ENCODE peak calls at places on chromosomes 7 and 10, in seven cellular contexts. W is AML-193, P is left colon, O is AG10803, H is amygdala, M is OCI-LY7, N is SHP77 treated with DMSO at 0.1 percent for 48 hours. L is an unnamed sample.

GRCh38 chr7:12297709-12298108 is 86.6 kb downstream of the TMEM106B start:
- DNase-seq in W (no peak), P (no peak), O (no peak), H (no peak), M (no peak), N (no peak), L (no peak)

GRCh38 chr7:79293655-79294142 is 159.8 kb downstream of the MAGI2 start:
- DNase-seq in W (no peak), P (peak), O (no peak), H (no peak), M (no peak), N (peak), L (no peak)

GRCh38 chr10:7133958-7134357 is 276.9 kb downstream of the SFMBT2 start:
- DNase-seq in W (no peak), P (no peak), O (no peak), H (no peak), M (no peak), N (no peak), L (no peak)

GRCh38 chr10:60963441-60964256 is 19.7 kb upstream of the RHOBTB1 start:
- DNase-seq in W (no peak), P (no peak), O (peak), H (no peak), M (no peak), N (no peak), L (no peak)

GRCh38 chr7:27173412-27174076 is 576 bp downstream of the HOXA10 start:
- DNase-seq in W (no peak), P (peak), O (no peak), H (no peak), M (no peak), N (no peak), L (no peak)

GRCh38 chr10:100655760-100656421 is 89.5 kb upstream of the PAX2 start:
- DNase-seq in W (no peak), P (no peak), O (no peak), H (no peak), M (no peak), N (no peak), L (no peak)

GRCh38 chr10:8975535-8975934 is 921.0 kb downstream of the GATA3 start:
- DNase-seq in W (no peak), P (no peak), O (no peak), H (no peak), M (no peak), N (no peak), L (no peak)

GRCh38 chr10:598415-599170 is 90.9 kb downstream of the DIP2C start:
- DNase-seq in W (no peak), P (no peak), O (peak), H (no peak), M (no peak), N (no peak), L (no peak)

GRCh38 chr7:107041097-107041496 is 3.4 kb upstream of the PRKAR2B start:
- DNase-seq in W (no peak), P (no peak), O (no peak), H (no peak), M (no peak), N (no peak), L (no peak)

GRCh38 chr7:38222481-38223096 is 44.5 kb downstream of the STARD3NL start:
- DNase-seq in W (peak), P (no peak), O (peak), H (no peak), M (peak), N (peak), L (peak)

GRCh38 chr10:66931340-66931948 is 5.6 kb downstream of the LRRTM3 start:
- DNase-seq in W (peak), P (no peak), O (peak), H (no peak), M (peak), N (no peak), L (no peak)

GRCh38 chr10:114043532-114044250 is at the start of gene ADRB1:
- DNase-seq in W (peak), P (peak), O (peak), H (peak), M (peak), N (no peak), L (no peak)

GRCh38 chr10:1361411-1362105 is 305.4 kb downstream of the WDR37 start:
- DNase-seq in W (no peak), P (no peak), O (no peak), H (no peak), M (no peak), N (no peak), L (no peak)

GRCh38 chr10:72124984-72125383 is 36.6 kb upstream of the SPOCK2 start:
- DNase-seq in W (no peak), P (no peak), O (peak), H (no peak), M (no peak), N (no peak), L (no peak)

GRCh38 chr7:6489612-6490011 is 41.9 kb upstream of the DAGLB start:
- DNase-seq in W (peak), P (no peak), O (no peak), H (no peak), M (peak), N (peak), L (no peak)

GRCh38 chr10:103192089-103192450 is 1.0 kb downstream of the NT5C2 start:
- DNase-seq in W (no peak), P (no peak), O (no peak), H (no peak), M (no peak), N (no peak), L (no peak)

GRCh38 chr7:139542308-139543151 is 19.0 kb downstream of the CLEC2L start:
- DNase-seq in W (no peak), P (no peak), O (no peak), H (no peak), M (no peak), N (no peak), L (no peak)

GRCh38 chr7:142303650-142304049 is 45.8 kb upstream of the PRSS58 start:
- DNase-seq in W (peak), P (no peak), O (no peak), H (no peak), M (peak), N (no peak), L (peak)

L was measured in GDM1.